ENCODE peak calls at places on chromosomes 11 and 22, in eight cellular contexts. One of them, this sample, is unnamed.

GRCh38 chr22:42177891-42178336 is 47.3 kb upstream of the CYP2D6 start:
- DNase-seq in tibial nerve: no peak
- DNase-seq in stomach: no peak
- DNase-seq in A549: no peak
- DNase-seq in transverse colon: no peak
- DNase-seq in psoas muscle: no peak
- DNase-seq in GM23248: no peak
- DNase-seq in sigmoid colon: no peak
- DNase-seq in this sample: no peak

GRCh38 chr11:130801287-130802146 is 114.8 kb downstream of the SNX19 start:
- DNase-seq in tibial nerve: no peak
- DNase-seq in stomach: no peak
- DNase-seq in A549: no peak
- DNase-seq in transverse colon: no peak
- DNase-seq in psoas muscle: no peak
- DNase-seq in GM23248: peak; percentile 75
- DNase-seq in sigmoid colon: no peak
- DNase-seq in this sample: no peak

GRCh38 chr11:3808846-3809623 is 675 bp downstream of the PGAP2 start:
- DNase-seq in tibial nerve: no peak
- DNase-seq in stomach: peak; percentile 49
- DNase-seq in A549: peak; percentile 81
- DNase-seq in transverse colon: peak; percentile 64
- DNase-seq in psoas muscle: no peak
- DNase-seq in GM23248: peak; percentile 68
- DNase-seq in sigmoid colon: no peak
- DNase-seq in this sample: no peak

GRCh38 chr11:30889116-30889765 is 303.1 kb upstream of the MPPED2 start:
- DNase-seq in tibial nerve: no peak
- DNase-seq in stomach: no peak
- DNase-seq in A549: no peak
- DNase-seq in transverse colon: no peak
- DNase-seq in psoas muscle: no peak
- DNase-seq in GM23248: peak; percentile 7
- DNase-seq in sigmoid colon: no peak
- DNase-seq in this sample: no peak

GRCh38 chr22:42919199-42919598 is 62.1 kb upstream of the ARFGAP3 start:
- DNase-seq in tibial nerve: no peak
- DNase-seq in stomach: no peak
- DNase-seq in A549: peak; percentile 22
- DNase-seq in transverse colon: no peak
- DNase-seq in psoas muscle: no peak
- DNase-seq in GM23248: peak; percentile 72
- DNase-seq in sigmoid colon: peak; percentile 46
- DNase-seq in this sample: peak; percentile 17

GRCh38 chr11:129785383-129786111 is 30.1 kb upstream of the TMEM45B start:
- DNase-seq in tibial nerve: no peak
- DNase-seq in stomach: no peak
- DNase-seq in A549: peak; percentile 8
- DNase-seq in transverse colon: no peak
- DNase-seq in psoas muscle: no peak
- DNase-seq in GM23248: peak; percentile 34
- DNase-seq in sigmoid colon: no peak
- DNase-seq in this sample: no peak

GRCh38 chr11:13781153-13781552 is 112.7 kb downstream of the FAR1 start:
- DNase-seq in tibial nerve: no peak
- DNase-seq in stomach: no peak
- DNase-seq in A549: peak; percentile 4
- DNase-seq in transverse colon: no peak
- DNase-seq in psoas muscle: no peak
- DNase-seq in GM23248: no peak
- DNase-seq in sigmoid colon: no peak
- DNase-seq in this sample: no peak

GRCh38 chr22:45418056-45418769 is 4.7 kb downstream of the RIBC2 start:
- DNase-seq in tibial nerve: no peak
- DNase-seq in stomach: no peak
- DNase-seq in A549: no peak
- DNase-seq in transverse colon: no peak
- DNase-seq in psoas muscle: no peak
- DNase-seq in GM23248: no peak
- DNase-seq in sigmoid colon: no peak
- DNase-seq in this sample: no peak

GRCh38 chr11:67437082-67437821 is at the start of gene PTPRCAP:
- DNase-seq in tibial nerve: no peak
- DNase-seq in stomach: peak; percentile 41
- DNase-seq in A549: no peak
- DNase-seq in transverse colon: peak; percentile 78
- DNase-seq in psoas muscle: no peak
- DNase-seq in GM23248: no peak
- DNase-seq in sigmoid colon: no peak
- DNase-seq in this sample: peak; percentile 74

GRCh38 chr22:26589845-26590524 is at the start of gene TPST2:
- DNase-seq in tibial nerve: peak; percentile 61
- DNase-seq in stomach: peak; percentile 83
- DNase-seq in A549: peak; percentile 60
- DNase-seq in transverse colon: peak; percentile 85
- DNase-seq in psoas muscle: peak; percentile 81
- DNase-seq in GM23248: peak; percentile 91
- DNase-seq in sigmoid colon: peak; percentile 86
- DNase-seq in this sample: peak; percentile 90

GRCh38 chr22:47231759-47232158 is 469.3 kb downstream of the TBC1D22A start:
- DNase-seq in tibial nerve: no peak
- DNase-seq in stomach: no peak
- DNase-seq in A549: no peak
- DNase-seq in transverse colon: no peak
- DNase-seq in psoas muscle: no peak
- DNase-seq in GM23248: no peak
- DNase-seq in sigmoid colon: no peak
- DNase-seq in this sample: no peak
- H3K9me3 ChIP-seq in tibial nerve: peaks cover 21% of the 10 kb centered on the region
- H3K9me3 ChIP-seq in stomach: peaks cover 3% of the 10 kb centered on the region
- H3K9me3 ChIP-seq in A549: no peaks in the 10 kb centered on the region
- H3K9me3 ChIP-seq in transverse colon: no peaks in the 10 kb centered on the region
- H3K9me3 ChIP-seq in psoas muscle: peaks cover 16% of the 10 kb centered on the region
- H3K9me3 ChIP-seq in GM23248: no peaks in the 10 kb centered on the region
- H3K9me3 ChIP-seq in sigmoid colon: no peaks in the 10 kb centered on the region
- H3K9me3 ChIP-seq in this sample: no peaks in the 10 kb centered on the region

GRCh38 chr11:102886999-102887398 is 12.2 kb upstream of the MMP12 start:
- DNase-seq in tibial nerve: no peak
- DNase-seq in stomach: no peak
- DNase-seq in A549: no peak
- DNase-seq in transverse colon: no peak
- DNase-seq in psoas muscle: no peak
- DNase-seq in GM23248: peak; percentile 11
- DNase-seq in sigmoid colon: no peak
- DNase-seq in this sample: no peak

GRCh38 chr11:102878595-102878994 is 3.8 kb upstream of the MMP12 start:
- DNase-seq in tibial nerve: no peak
- DNase-seq in stomach: no peak
- DNase-seq in A549: no peak
- DNase-seq in transverse colon: no peak
- DNase-seq in psoas muscle: no peak
- DNase-seq in GM23248: no peak
- DNase-seq in sigmoid colon: no peak
- DNase-seq in this sample: no peak

GRCh38 chr11:102879801-102880200 is 5.0 kb upstream of the MMP12 start:
- DNase-seq in tibial nerve: no peak
- DNase-seq in stomach: no peak
- DNase-seq in A549: no peak
- DNase-seq in transverse colon: peak; percentile 11
- DNase-seq in psoas muscle: no peak
- DNase-seq in GM23248: no peak
- DNase-seq in sigmoid colon: no peak
- DNase-seq in this sample: no peak

GRCh38 chr11:102882389-102883024 is 7.7 kb upstream of the MMP12 start:
- DNase-seq in tibial nerve: no peak
- DNase-seq in stomach: no peak
- DNase-seq in A549: no peak
- DNase-seq in transverse colon: no peak
- DNase-seq in psoas muscle: no peak
- DNase-seq in GM23248: peak; percentile 94
- DNase-seq in sigmoid colon: no peak
- DNase-seq in this sample: no peak

GRCh38 chr11:102883132-102883531 is 8.3 kb upstream of the MMP12 start:
- DNase-seq in tibial nerve: no peak
- DNase-seq in stomach: no peak
- DNase-seq in A549: no peak
- DNase-seq in transverse colon: no peak
- DNase-seq in psoas muscle: no peak
- DNase-seq in GM23248: peak; percentile 30
- DNase-seq in sigmoid colon: no peak
- DNase-seq in this sample: no peak
- H3K4me3 ChIP-seq in tibial nerve: no peak overlapping the region
- H3K4me3 ChIP-seq in stomach: no peak overlapping the region
- H3K4me3 ChIP-seq in A549: no peak overlapping the region
- H3K4me3 ChIP-seq in transverse colon: no peak overlapping the region
- H3K4me3 ChIP-seq in psoas muscle: no peak overlapping the region
- H3K4me3 ChIP-seq in GM23248: no peak overlapping the region
- H3K4me3 ChIP-seq in sigmoid colon: no peak overlapping the region
- H3K4me3 ChIP-seq in this sample: no peak overlapping the region

GRCh38 chr11:118322721-118323120 is 18.2 kb downstream of the CD3E start:
- DNase-seq in tibial nerve: no peak
- DNase-seq in stomach: no peak
- DNase-seq in A549: no peak
- DNase-seq in transverse colon: no peak
- DNase-seq in psoas muscle: no peak
- DNase-seq in GM23248: no peak
- DNase-seq in sigmoid colon: no peak
- DNase-seq in this sample: no peak
- H3K27ac ChIP-seq in tibial nerve: no peak overlapping the region
- H3K27ac ChIP-seq in stomach: no peak overlapping the region
- H3K27ac ChIP-seq in A549: no peak overlapping the region
- H3K27ac ChIP-seq in transverse colon: no peak overlapping the region
- H3K27ac ChIP-seq in psoas muscle: no peak overlapping the region
- H3K27ac ChIP-seq in GM23248: no peak overlapping the region
- H3K27ac ChIP-seq in sigmoid colon: no peak overlapping the region
- H3K27ac ChIP-seq in this sample: no peak overlapping the region

GRCh38 chr11:74870485-74870884 is 78.4 kb downstream of the XRRA1 start:
- DNase-seq in tibial nerve: no peak
- DNase-seq in stomach: no peak
- DNase-seq in A549: peak; percentile 74
- DNase-seq in transverse colon: no peak
- DNase-seq in psoas muscle: no peak
- DNase-seq in GM23248: peak; percentile 61
- DNase-seq in sigmoid colon: no peak
- DNase-seq in this sample: no peak
- H3K9me3 ChIP-seq in tibial nerve: peaks cover 100% of the 10 kb centered on the region
- H3K9me3 ChIP-seq in stomach: peaks cover 64% of the 10 kb centered on the region
- H3K9me3 ChIP-seq in A549: peaks cover 31% of the 10 kb centered on the region
- H3K9me3 ChIP-seq in transverse colon: peaks cover 68% of the 10 kb centered on the region
- H3K9me3 ChIP-seq in psoas muscle: peaks cover 70% of the 10 kb centered on the region
- H3K9me3 ChIP-seq in GM23248: no peaks in the 10 kb centered on the region
- H3K9me3 ChIP-seq in sigmoid colon: peaks cover 48% of the 10 kb centered on the region
- H3K9me3 ChIP-seq in this sample: no peaks in the 10 kb centered on the region

DNA sequence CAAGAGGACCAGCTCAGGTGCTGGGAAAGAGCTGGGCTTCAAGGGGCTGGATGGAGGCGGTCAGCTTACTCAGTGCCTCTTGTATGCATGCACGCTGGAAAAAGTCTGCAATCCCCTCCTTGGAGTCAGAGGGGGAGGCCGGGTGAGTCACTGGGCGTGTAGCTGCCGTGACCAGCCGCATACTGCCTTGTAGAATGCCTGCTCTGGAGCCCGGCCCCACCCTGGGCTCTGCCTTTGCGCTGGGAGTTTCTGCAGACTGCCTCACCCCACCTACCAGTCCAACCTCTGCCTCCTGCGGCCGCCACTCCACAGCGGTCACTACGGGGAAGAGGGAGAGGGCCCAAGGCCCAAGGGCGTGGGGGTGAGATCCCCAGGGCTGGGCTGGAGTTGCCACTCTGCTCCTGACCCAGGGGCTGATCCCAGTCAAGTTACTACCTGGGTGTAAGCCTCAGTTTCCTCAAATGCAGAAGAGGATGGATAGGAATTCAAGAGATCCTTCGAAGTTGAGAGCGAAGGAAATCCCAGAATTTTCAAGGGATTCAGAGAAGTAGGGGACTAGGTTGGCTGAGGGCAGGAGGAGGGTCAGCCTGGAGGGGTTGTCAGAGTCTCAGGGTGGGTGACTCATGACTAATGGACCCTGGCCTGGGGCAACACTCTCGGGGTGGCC is 4.1 kb downstream of the MRGPRF start:
- DNase-seq in tibial nerve: peak; percentile 66
- DNase-seq in stomach: peak; percentile 79
- DNase-seq in A549: peak; percentile 89
- DNase-seq in transverse colon: peak; percentile 82
- DNase-seq in psoas muscle: peak; percentile 83
- DNase-seq in GM23248: peak; percentile 100
- DNase-seq in sigmoid colon: peak; percentile 98
- DNase-seq in this sample: no peak
- H3K4me3 ChIP-seq in tibial nerve: no peak overlapping the region
- H3K4me3 ChIP-seq in stomach: peak overlapping the region; percentile 59
- H3K4me3 ChIP-seq in A549: no peak overlapping the region
- H3K4me3 ChIP-seq in transverse colon: no peak overlapping the region
- H3K4me3 ChIP-seq in psoas muscle: no peak overlapping the region
- H3K4me3 ChIP-seq in GM23248: peak overlapping the region; percentile 24
- H3K4me3 ChIP-seq in sigmoid colon: peak overlapping the region; percentile 75
- H3K4me3 ChIP-seq in this sample: no peak overlapping the region

This sample was measured in pancreas.